ENCODE peak calls at places on chromosomes 12 and 14, in seven cellular contexts. One of them, this sample, is unnamed.

GRCh38 chr14:105577339-105577861 is 51.0 kb downstream of the TMEM121 start:
- DNase-seq in T-cell: no peak
- DNase-seq in bronchial epithelial cell: no peak
- DNase-seq in GDM1: no peak
- DNase-seq in endothelial cell: no peak
- DNase-seq in head of caudate nucleus: no peak
- DNase-seq in GM23338: no peak
- DNase-seq in this sample: no peak

GRCh38 chr12:107164392-107164791 is 71.0 kb upstream of the CRY1 start:
- DNase-seq in T-cell: no peak
- DNase-seq in bronchial epithelial cell: no peak
- DNase-seq in GDM1: no peak
- DNase-seq in endothelial cell: no peak
- DNase-seq in head of caudate nucleus: no peak
- DNase-seq in GM23338: no peak
- DNase-seq in this sample: no peak

GRCh38 chr12:93824514-93825500 is 147.6 kb downstream of the CRADD start:
- DNase-seq in T-cell: no peak
- DNase-seq in bronchial epithelial cell: no peak
- DNase-seq in GDM1: no peak
- DNase-seq in endothelial cell: no peak
- DNase-seq in head of caudate nucleus: no peak
- DNase-seq in GM23338: peak; percentile 81
- DNase-seq in this sample: no peak

GRCh38 chr12:6758511-6758910 is 5.6 kb upstream of the MLF2 start:
- DNase-seq in T-cell: no peak
- DNase-seq in bronchial epithelial cell: no peak
- DNase-seq in GDM1: no peak
- DNase-seq in endothelial cell: no peak
- DNase-seq in head of caudate nucleus: no peak
- DNase-seq in GM23338: peak; percentile 41
- DNase-seq in this sample: no peak

GRCh38 chr12:1936406-1937320 is 18.2 kb upstream of the CACNA2D4 start:
- DNase-seq in T-cell: no peak
- DNase-seq in bronchial epithelial cell: peak; percentile 72
- DNase-seq in GDM1: no peak
- DNase-seq in endothelial cell: no peak
- DNase-seq in head of caudate nucleus: peak; percentile 87
- DNase-seq in GM23338: no peak
- DNase-seq in this sample: no peak

GRCh38 chr12:120332523-120332922 is 4.9 kb upstream of the PLA2G1B start:
- DNase-seq in T-cell: no peak
- DNase-seq in bronchial epithelial cell: no peak
- DNase-seq in GDM1: no peak
- DNase-seq in endothelial cell: no peak
- DNase-seq in head of caudate nucleus: no peak
- DNase-seq in GM23338: no peak
- DNase-seq in this sample: no peak

GRCh38 chr12:49899921-49900320 is 3.8 kb downstream of the FAIM2 start:
- DNase-seq in T-cell: no peak
- DNase-seq in bronchial epithelial cell: no peak
- DNase-seq in GDM1: no peak
- DNase-seq in endothelial cell: no peak
- DNase-seq in head of caudate nucleus: no peak
- DNase-seq in GM23338: no peak
- DNase-seq in this sample: no peak

GRCh38 chr12:122322501-122322900 is 56.2 kb upstream of the VPS33A start:
- DNase-seq in T-cell: no peak
- DNase-seq in bronchial epithelial cell: peak; percentile 34
- DNase-seq in GDM1: no peak
- DNase-seq in endothelial cell: no peak
- DNase-seq in head of caudate nucleus: no peak
- DNase-seq in GM23338: no peak
- DNase-seq in this sample: no peak

GRCh38 chr12:15322164-15323054 is at the start of gene PTPRO:
- DNase-seq in T-cell: no peak
- DNase-seq in bronchial epithelial cell: no peak
- DNase-seq in GDM1: no peak
- DNase-seq in endothelial cell: peak; percentile 31
- DNase-seq in head of caudate nucleus: peak; percentile 64
- DNase-seq in GM23338: peak; percentile 79
- DNase-seq in this sample: peak; percentile 50

GRCh38 chr14:31096255-31096654 is 70.1 kb upstream of the STRN3 start:
- DNase-seq in T-cell: no peak
- DNase-seq in bronchial epithelial cell: peak; percentile 40
- DNase-seq in GDM1: no peak
- DNase-seq in endothelial cell: no peak
- DNase-seq in head of caudate nucleus: no peak
- DNase-seq in GM23338: no peak
- DNase-seq in this sample: no peak

GRCh38 chr12:109777544-109777943 is 55.7 kb downstream of the TRPV4 start:
- DNase-seq in T-cell: no peak
- DNase-seq in bronchial epithelial cell: peak; percentile 55
- DNase-seq in GDM1: peak; percentile 20
- DNase-seq in endothelial cell: no peak
- DNase-seq in head of caudate nucleus: no peak
- DNase-seq in GM23338: peak; percentile 52
- DNase-seq in this sample: peak; percentile 34

GRCh38 chr12:104115587-104115975 is 22.4 kb downstream of the NFYB start:
- DNase-seq in T-cell: no peak
- DNase-seq in bronchial epithelial cell: no peak
- DNase-seq in GDM1: no peak
- DNase-seq in endothelial cell: no peak
- DNase-seq in head of caudate nucleus: no peak
- DNase-seq in GM23338: no peak
- DNase-seq in this sample: no peak

GRCh38 chr12:52054838-52055741 is 3.8 kb downstream of the NR4A1 start:
- DNase-seq in T-cell: no peak
- DNase-seq in bronchial epithelial cell: no peak
- DNase-seq in GDM1: no peak
- DNase-seq in endothelial cell: no peak
- DNase-seq in head of caudate nucleus: no peak
- DNase-seq in GM23338: no peak
- DNase-seq in this sample: no peak

GRCh38 chr14:75452900-75453816 is 25.3 kb downstream of the JDP2 start:
- DNase-seq in T-cell: no peak
- DNase-seq in bronchial epithelial cell: peak; percentile 87
- DNase-seq in GDM1: no peak
- DNase-seq in endothelial cell: peak; percentile 30
- DNase-seq in head of caudate nucleus: no peak
- DNase-seq in GM23338: peak; percentile 97
- DNase-seq in this sample: peak; percentile 57

GRCh38 chr14:104166698-104167097 is 28.3 kb downstream of the KIF26A start:
- DNase-seq in T-cell: no peak
- DNase-seq in bronchial epithelial cell: no peak
- DNase-seq in GDM1: no peak
- DNase-seq in endothelial cell: no peak
- DNase-seq in head of caudate nucleus: no peak
- DNase-seq in GM23338: no peak
- DNase-seq in this sample: no peak

GRCh38 chr12:128727999-128728398 is 95.8 kb downstream of the SLC15A4 start:
- DNase-seq in T-cell: no peak
- DNase-seq in bronchial epithelial cell: peak; percentile 8
- DNase-seq in GDM1: no peak
- DNase-seq in endothelial cell: no peak
- DNase-seq in head of caudate nucleus: no peak
- DNase-seq in GM23338: no peak
- DNase-seq in this sample: peak; percentile 45

GRCh38 chr12:75650989-75651695 is 139.7 kb upstream of the KRR1 start:
- DNase-seq in T-cell: no peak
- DNase-seq in bronchial epithelial cell: peak; percentile 88
- DNase-seq in GDM1: no peak
- DNase-seq in endothelial cell: no peak
- DNase-seq in head of caudate nucleus: no peak
- DNase-seq in GM23338: no peak
- DNase-seq in this sample: no peak

GRCh38 chr12:21659383-21659782 is 1.7 kb upstream of the LDHB start:
- DNase-seq in T-cell: no peak
- DNase-seq in bronchial epithelial cell: no peak
- DNase-seq in GDM1: no peak
- DNase-seq in endothelial cell: no peak
- DNase-seq in head of caudate nucleus: no peak
- DNase-seq in GM23338: peak; percentile 37
- DNase-seq in this sample: no peak

GRCh38 chr12:68673788-68674187 is 13.0 kb upstream of the NUP107 start:
- DNase-seq in T-cell: no peak
- DNase-seq in bronchial epithelial cell: no peak
- DNase-seq in GDM1: no peak
- DNase-seq in endothelial cell: no peak
- DNase-seq in head of caudate nucleus: no peak
- DNase-seq in GM23338: no peak
- DNase-seq in this sample: no peak

GRCh38 chr14:68285421-68286179 is 466.0 kb downstream of the RAD51B start:
- DNase-seq in T-cell: peak; percentile 39
- DNase-seq in bronchial epithelial cell: no peak
- DNase-seq in GDM1: no peak
- DNase-seq in endothelial cell: no peak
- DNase-seq in head of caudate nucleus: no peak
- DNase-seq in GM23338: no peak
- DNase-seq in this sample: no peak

GRCh38 chr12:26233620-26234019 is 38.2 kb downstream of the SSPN start:
- DNase-seq in T-cell: no peak
- DNase-seq in bronchial epithelial cell: no peak
- DNase-seq in GDM1: no peak
- DNase-seq in endothelial cell: no peak
- DNase-seq in head of caudate nucleus: no peak
- DNase-seq in GM23338: no peak
- DNase-seq in this sample: no peak

GRCh38 chr14:32331227-32331597 is 2.1 kb downstream of the AKAP6 start:
- DNase-seq in T-cell: no peak
- DNase-seq in bronchial epithelial cell: no peak
- DNase-seq in GDM1: no peak
- DNase-seq in endothelial cell: no peak
- DNase-seq in head of caudate nucleus: peak; percentile 31
- DNase-seq in GM23338: no peak
- DNase-seq in this sample: no peak

GRCh38 chr12:85663631-85664030 is 172.6 kb downstream of the RASSF9 start:
- DNase-seq in T-cell: no peak
- DNase-seq in bronchial epithelial cell: no peak
- DNase-seq in GDM1: no peak
- DNase-seq in endothelial cell: no peak
- DNase-seq in head of caudate nucleus: no peak
- DNase-seq in GM23338: no peak
- DNase-seq in this sample: no peak

GRCh38 chr14:37116933-37117844 is 55.2 kb downstream of the SLC25A21 start:
- DNase-seq in T-cell: no peak
- DNase-seq in bronchial epithelial cell: peak; percentile 92
- DNase-seq in GDM1: no peak
- DNase-seq in endothelial cell: no peak
- DNase-seq in head of caudate nucleus: no peak
- DNase-seq in GM23338: peak; percentile 32
- DNase-seq in this sample: no peak

GRCh38 chr12:8709124-8709830 is 11.5 kb downstream of the RIMKLB start:
- DNase-seq in T-cell: no peak
- DNase-seq in bronchial epithelial cell: peak; percentile 39
- DNase-seq in GDM1: peak; percentile 14
- DNase-seq in endothelial cell: no peak
- DNase-seq in head of caudate nucleus: no peak
- DNase-seq in GM23338: no peak
- DNase-seq in this sample: peak; percentile 37

GRCh38 chr12:93080994-93081809 is 152.1 kb upstream of the EEA1 start:
- DNase-seq in T-cell: no peak
- DNase-seq in bronchial epithelial cell: no peak
- DNase-seq in GDM1: no peak
- DNase-seq in endothelial cell: no peak
- DNase-seq in head of caudate nucleus: no peak
- DNase-seq in GM23338: peak; percentile 68
- DNase-seq in this sample: no peak

GRCh38 chr12:64531665-64532334 is 78.5 kb upstream of the RASSF3 start:
- DNase-seq in T-cell: no peak
- DNase-seq in bronchial epithelial cell: no peak
- DNase-seq in GDM1: no peak
- DNase-seq in endothelial cell: no peak
- DNase-seq in head of caudate nucleus: no peak
- DNase-seq in GM23338: peak; percentile 71
- DNase-seq in this sample: no peak

GRCh38 chr12:94427520-94428381 is 31.9 kb downstream of the CEP83 start:
- DNase-seq in T-cell: no peak
- DNase-seq in bronchial epithelial cell: no peak
- DNase-seq in GDM1: no peak
- DNase-seq in endothelial cell: no peak
- DNase-seq in head of caudate nucleus: no peak
- DNase-seq in GM23338: no peak
- DNase-seq in this sample: no peak

GRCh38 chr12:64999157-64999425 is 122.0 kb downstream of the WIF1 start:
- DNase-seq in T-cell: no peak
- DNase-seq in bronchial epithelial cell: no peak
- DNase-seq in GDM1: no peak
- DNase-seq in endothelial cell: no peak
- DNase-seq in head of caudate nucleus: no peak
- DNase-seq in GM23338: no peak
- DNase-seq in this sample: no peak

GRCh38 chr14:53528114-53528513 is 375.0 kb upstream of the DDHD1 start:
- DNase-seq in T-cell: no peak
- DNase-seq in bronchial epithelial cell: no peak
- DNase-seq in GDM1: no peak
- DNase-seq in endothelial cell: no peak
- DNase-seq in head of caudate nucleus: no peak
- DNase-seq in GM23338: no peak
- DNase-seq in this sample: no peak

GRCh38 chr12:209851-210250 is 4.1 kb downstream of the SLC6A12 start:
- DNase-seq in T-cell: no peak
- DNase-seq in bronchial epithelial cell: no peak
- DNase-seq in GDM1: no peak
- DNase-seq in endothelial cell: no peak
- DNase-seq in head of caudate nucleus: no peak
- DNase-seq in GM23338: no peak
- DNase-seq in this sample: no peak

GRCh38 chr12:116495260-116495659 is 63.9 kb upstream of the MAP1LC3B2 start:
- DNase-seq in T-cell: no peak
- DNase-seq in bronchial epithelial cell: no peak
- DNase-seq in GDM1: no peak
- DNase-seq in endothelial cell: no peak
- DNase-seq in head of caudate nucleus: no peak
- DNase-seq in GM23338: no peak
- DNase-seq in this sample: peak; percentile 71

GRCh38 chr12:27610380-27610779 is 85.9 kb upstream of the REP15 start:
- DNase-seq in T-cell: no peak
- DNase-seq in bronchial epithelial cell: peak; percentile 93
- DNase-seq in GDM1: no peak
- DNase-seq in endothelial cell: no peak
- DNase-seq in head of caudate nucleus: no peak
- DNase-seq in GM23338: no peak
- DNase-seq in this sample: no peak

GRCh38 chr14:97499790-97500481 is 702.8 kb downstream of the VRK1 start:
- DNase-seq in T-cell: no peak
- DNase-seq in bronchial epithelial cell: peak; percentile 77
- DNase-seq in GDM1: no peak
- DNase-seq in endothelial cell: no peak
- DNase-seq in head of caudate nucleus: no peak
- DNase-seq in GM23338: no peak
- DNase-seq in this sample: no peak

GRCh38 chr12:103742349-103742784 is 98.7 kb downstream of the NT5DC3 start:
- DNase-seq in T-cell: no peak
- DNase-seq in bronchial epithelial cell: peak; percentile 27
- DNase-seq in GDM1: no peak
- DNase-seq in endothelial cell: no peak
- DNase-seq in head of caudate nucleus: no peak
- DNase-seq in GM23338: peak; percentile 3
- DNase-seq in this sample: peak; percentile 28

GRCh38 chr12:15522574-15523187 is 200.4 kb downstream of the PTPRO start:
- DNase-seq in T-cell: no peak
- DNase-seq in bronchial epithelial cell: peak; percentile 60
- DNase-seq in GDM1: no peak
- DNase-seq in endothelial cell: no peak
- DNase-seq in head of caudate nucleus: no peak
- DNase-seq in GM23338: peak; percentile 69
- DNase-seq in this sample: peak; percentile 21

GRCh38 chr12:79936670-79937069 is 1.8 kb upstream of the PPP1R12A start:
- DNase-seq in T-cell: no peak
- DNase-seq in bronchial epithelial cell: no peak
- DNase-seq in GDM1: no peak
- DNase-seq in endothelial cell: no peak
- DNase-seq in head of caudate nucleus: no peak
- DNase-seq in GM23338: no peak
- DNase-seq in this sample: no peak

GRCh38 chr14:27553820-27554219 is 956.0 kb upstream of the NOVA1 start:
- DNase-seq in T-cell: no peak
- DNase-seq in bronchial epithelial cell: no peak
- DNase-seq in GDM1: no peak
- DNase-seq in endothelial cell: no peak
- DNase-seq in head of caudate nucleus: no peak
- DNase-seq in GM23338: peak; percentile 53
- DNase-seq in this sample: no peak